ENCODE peak calls at places on chromosomes 12 and 14, in five cellular contexts. W is suprapubic skin, C is HAP-1, I is heart right ventricle, Q is AG04449. D is an unnamed sample.

GRCh38 chr12:57011438-57012424 is 4.6 kb downstream of the TAC3 start:
- DNase-seq in W (no peak), C (no peak), I (no peak), Q (no peak), D (no peak)

GRCh38 chr12:19683178-19683927 is 244.1 kb downstream of the AEBP2 start:
- DNase-seq in I (no peak), C (no peak), Q (peak), W (no peak), D (peak)

GRCh38 chr12:92593734-92594402 is 108.9 kb upstream of the PLEKHG7 start:
- DNase-seq in C (no peak), Q (peak), I (peak), W (no peak), D (peak)

GRCh38 chr12:48814313-48815280 is 3.7 kb upstream of the CACNB3 start:
- DNase-seq in I (peak), Q (no peak), C (peak), W (peak), D (peak)

GRCh38 chr12:62426095-62426488 is 40.5 kb upstream of the MON2 start:
- DNase-seq in C (no peak), I (no peak), W (no peak), Q (no peak), D (no peak)

GRCh38 chr14:59276235-59276634 is 87.8 kb downstream of the DAAM1 start:
- DNase-seq in C (no peak), Q (no peak), I (no peak), W (no peak), D (no peak)

GRCh38 chr12:113874999-113875561 is 91.0 kb downstream of the RBM19 start:
- DNase-seq in I (no peak), Q (no peak), C (no peak), W (no peak), D (no peak)

GRCh38 chr12:16962889-16963288 is 356.9 kb upstream of the LMO3 start:
- DNase-seq in I (no peak), C (no peak), Q (no peak), W (no peak), D (no peak)

GRCh38 chr14:64591809-64592208 is 42.0 kb downstream of the PPP1R36 start:
- DNase-seq in W (no peak), C (no peak), Q (no peak), I (no peak), D (no peak)

GRCh38 chr12:121799842-121800693 is 3.7 kb upstream of the SETD1B start:
- DNase-seq in I (peak), W (peak), C (peak), Q (peak), D (peak)

GRCh38 chr12:52655720-52656124 is 3.7 kb upstream of the KRT2 start:
- DNase-seq in W (no peak), Q (no peak), C (no peak), I (no peak), D (no peak)

GRCh38 chr14:103382375-103382774 is 2.8 kb upstream of the MARK3 start:
- DNase-seq in W (no peak), C (no peak), Q (peak), I (no peak), D (no peak)

GRCh38 chr14:71439247-71439646 is 493.0 kb upstream of the RGS6 start:
- DNase-seq in Q (no peak), W (no peak), I (no peak), C (no peak), D (no peak)